ENCODE peak calls at places on chromosomes 4 and X, in ten cellular contexts. One of them, this sample, is unnamed.
A peak's percentile ranks its signal among the peaks of the same experiment; 100 is the strongest.

GRCh38 chr4:69088473-69088872 is 7.8 kb upstream of the UGT2B7 start:
- DNase-seq in CD4-positive, alpha-beta T cell: no peak
- DNase-seq in psoas muscle: no peak
- DNase-seq in brain microvascular endothelial cell: no peak
- DNase-seq in cardiac fibroblast: no peak
- DNase-seq in choroid plexus epithelial cell: no peak
- DNase-seq in lower lobe of right lung: no peak
- DNase-seq in epithelial cell of esophagus: no peak
- DNase-seq in heart left ventricle: no peak
- DNase-seq in fibroblast of villous mesenchyme: no peak
- DNase-seq in this sample: no peak

GRCh38 chr4:34422472-34422871 is 1821.8 kb downstream of the ARAP2 start:
- DNase-seq in CD4-positive, alpha-beta T cell: no peak
- DNase-seq in psoas muscle: no peak
- DNase-seq in brain microvascular endothelial cell: no peak
- DNase-seq in cardiac fibroblast: peak; percentile 33
- DNase-seq in choroid plexus epithelial cell: peak; percentile 66
- DNase-seq in lower lobe of right lung: no peak
- DNase-seq in epithelial cell of esophagus: peak; percentile 19
- DNase-seq in heart left ventricle: no peak
- DNase-seq in fibroblast of villous mesenchyme: peak; percentile 12
- DNase-seq in this sample: no peak

GRCh38 chrX:17527135-17527701 is 152.2 kb downstream of the NHS start:
- DNase-seq in CD4-positive, alpha-beta T cell: no peak
- DNase-seq in psoas muscle: no peak
- DNase-seq in brain microvascular endothelial cell: no peak
- DNase-seq in cardiac fibroblast: no peak
- DNase-seq in choroid plexus epithelial cell: no peak
- DNase-seq in lower lobe of right lung: peak; percentile 80
- DNase-seq in epithelial cell of esophagus: no peak
- DNase-seq in heart left ventricle: peak; percentile 59
- DNase-seq in fibroblast of villous mesenchyme: peak; percentile 8
- DNase-seq in this sample: no peak

GRCh38 chr4:173420324-173420752 is 21.4 kb upstream of the SCRG1 start:
- DNase-seq in CD4-positive, alpha-beta T cell: no peak
- DNase-seq in psoas muscle: no peak
- DNase-seq in brain microvascular endothelial cell: no peak
- DNase-seq in cardiac fibroblast: peak; percentile 62
- DNase-seq in choroid plexus epithelial cell: peak; percentile 43
- DNase-seq in lower lobe of right lung: no peak
- DNase-seq in epithelial cell of esophagus: peak; percentile 28
- DNase-seq in heart left ventricle: no peak
- DNase-seq in fibroblast of villous mesenchyme: peak; percentile 46
- DNase-seq in this sample: no peak

GRCh38 chr4:66275381-66276060 is 605.2 kb upstream of the EPHA5 start:
- DNase-seq in CD4-positive, alpha-beta T cell: no peak
- DNase-seq in psoas muscle: no peak
- DNase-seq in brain microvascular endothelial cell: no peak
- DNase-seq in cardiac fibroblast: no peak
- DNase-seq in choroid plexus epithelial cell: peak; percentile 11
- DNase-seq in lower lobe of right lung: no peak
- DNase-seq in epithelial cell of esophagus: no peak
- DNase-seq in heart left ventricle: no peak
- DNase-seq in fibroblast of villous mesenchyme: no peak
- DNase-seq in this sample: no peak

GRCh38 chr4:26372525-26373172 is 51.8 kb downstream of the RBPJ start:
- DNase-seq in CD4-positive, alpha-beta T cell: peak; percentile 9
- DNase-seq in psoas muscle: no peak
- DNase-seq in brain microvascular endothelial cell: peak; percentile 63
- DNase-seq in cardiac fibroblast: peak; percentile 78
- DNase-seq in choroid plexus epithelial cell: peak; percentile 92
- DNase-seq in lower lobe of right lung: no peak
- DNase-seq in epithelial cell of esophagus: peak; percentile 59
- DNase-seq in heart left ventricle: no peak
- DNase-seq in fibroblast of villous mesenchyme: peak; percentile 97
- DNase-seq in this sample: no peak

GRCh38 chr4:27000820-27001219 is 140.2 kb downstream of the STIM2 start:
- DNase-seq in CD4-positive, alpha-beta T cell: no peak
- DNase-seq in psoas muscle: no peak
- DNase-seq in brain microvascular endothelial cell: no peak
- DNase-seq in cardiac fibroblast: no peak
- DNase-seq in choroid plexus epithelial cell: no peak
- DNase-seq in lower lobe of right lung: no peak
- DNase-seq in epithelial cell of esophagus: peak; percentile 38
- DNase-seq in heart left ventricle: no peak
- DNase-seq in fibroblast of villous mesenchyme: no peak
- DNase-seq in this sample: no peak

GRCh38 chr4:10421344-10422055 is 35.7 kb downstream of the ZNF518B start:
- DNase-seq in CD4-positive, alpha-beta T cell: no peak
- DNase-seq in psoas muscle: no peak
- DNase-seq in brain microvascular endothelial cell: no peak
- DNase-seq in cardiac fibroblast: no peak
- DNase-seq in choroid plexus epithelial cell: no peak
- DNase-seq in lower lobe of right lung: no peak
- DNase-seq in epithelial cell of esophagus: no peak
- DNase-seq in heart left ventricle: no peak
- DNase-seq in fibroblast of villous mesenchyme: no peak
- DNase-seq in this sample: no peak

DNA sequence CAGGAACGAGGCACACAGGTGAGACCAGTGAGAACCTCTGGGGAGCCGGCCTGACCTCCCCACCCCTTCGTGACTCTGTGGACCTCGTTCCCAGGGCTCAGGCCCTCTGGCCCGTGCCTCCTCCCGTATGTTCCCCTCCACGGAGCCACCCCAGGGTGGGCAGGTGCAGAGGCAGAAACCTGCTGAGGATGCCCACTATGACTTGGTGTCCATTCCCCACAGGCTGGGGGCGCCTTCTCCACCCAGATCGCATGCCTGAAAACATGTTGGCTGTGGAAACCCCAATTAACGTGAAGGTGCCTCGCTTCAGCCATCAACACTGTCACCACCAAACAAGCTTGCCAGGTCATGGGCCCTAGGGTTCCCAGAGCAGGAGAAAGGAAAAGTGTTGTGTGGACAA is 27.0 kb downstream of the BLOC1S4 start:
- DNase-seq in CD4-positive, alpha-beta T cell: no peak
- DNase-seq in psoas muscle: no peak
- DNase-seq in brain microvascular endothelial cell: no peak
- DNase-seq in cardiac fibroblast: no peak
- DNase-seq in choroid plexus epithelial cell: no peak
- DNase-seq in lower lobe of right lung: no peak
- DNase-seq in epithelial cell of esophagus: no peak
- DNase-seq in heart left ventricle: no peak
- DNase-seq in fibroblast of villous mesenchyme: no peak
- DNase-seq in this sample: no peak
- TF ChIP-seq CTCF in CD4-positive, alpha-beta T cell: no peak
- TF ChIP-seq CTCF in psoas muscle: no peak
- TF ChIP-seq CTCF in brain microvascular endothelial cell: no peak
- TF ChIP-seq CTCF in cardiac fibroblast: no peak
- TF ChIP-seq CTCF in choroid plexus epithelial cell: no peak
- TF ChIP-seq CTCF in lower lobe of right lung: no peak
- TF ChIP-seq CTCF in epithelial cell of esophagus: no peak
- TF ChIP-seq CTCF in heart left ventricle: no peak
- TF ChIP-seq CTCF in fibroblast of villous mesenchyme: no peak
- TF ChIP-seq CTCF in this sample: no peak

GRCh38 chr4:139582044-139582443 is 26.0 kb upstream of the SETD7 start:
- DNase-seq in CD4-positive, alpha-beta T cell: no peak
- DNase-seq in psoas muscle: no peak
- DNase-seq in brain microvascular endothelial cell: no peak
- DNase-seq in cardiac fibroblast: peak; percentile 44
- DNase-seq in choroid plexus epithelial cell: peak; percentile 75
- DNase-seq in lower lobe of right lung: no peak
- DNase-seq in epithelial cell of esophagus: no peak
- DNase-seq in heart left ventricle: no peak
- DNase-seq in fibroblast of villous mesenchyme: no peak
- DNase-seq in this sample: no peak
- TF ChIP-seq CTCF in CD4-positive, alpha-beta T cell: no peak
- TF ChIP-seq CTCF in psoas muscle: no peak
- TF ChIP-seq CTCF in brain microvascular endothelial cell: peak; percentile 31
- TF ChIP-seq CTCF in cardiac fibroblast: peak; percentile 7
- TF ChIP-seq CTCF in choroid plexus epithelial cell: peak; percentile 42
- TF ChIP-seq CTCF in lower lobe of right lung: no peak
- TF ChIP-seq CTCF in epithelial cell of esophagus: no peak
- TF ChIP-seq CTCF in heart left ventricle: no peak
- TF ChIP-seq CTCF in fibroblast of villous mesenchyme: no peak
- TF ChIP-seq CTCF in this sample: no peak

GRCh38 chr4:119010909-119011606 is 122.4 kb downstream of the SYNPO2 start:
- DNase-seq in CD4-positive, alpha-beta T cell: no peak
- DNase-seq in psoas muscle: peak; percentile 87
- DNase-seq in brain microvascular endothelial cell: no peak
- DNase-seq in cardiac fibroblast: no peak
- DNase-seq in choroid plexus epithelial cell: peak; percentile 26
- DNase-seq in lower lobe of right lung: peak; percentile 49
- DNase-seq in epithelial cell of esophagus: no peak
- DNase-seq in heart left ventricle: no peak
- DNase-seq in fibroblast of villous mesenchyme: no peak
- DNase-seq in this sample: no peak
- TF ChIP-seq CTCF in CD4-positive, alpha-beta T cell: no peak
- TF ChIP-seq CTCF in psoas muscle: no peak
- TF ChIP-seq CTCF in brain microvascular endothelial cell: no peak
- TF ChIP-seq CTCF in cardiac fibroblast: no peak
- TF ChIP-seq CTCF in choroid plexus epithelial cell: no peak
- TF ChIP-seq CTCF in lower lobe of right lung: no peak
- TF ChIP-seq CTCF in epithelial cell of esophagus: no peak
- TF ChIP-seq CTCF in heart left ventricle: no peak
- TF ChIP-seq CTCF in fibroblast of villous mesenchyme: no peak
- TF ChIP-seq CTCF in this sample: no peak

DNA sequence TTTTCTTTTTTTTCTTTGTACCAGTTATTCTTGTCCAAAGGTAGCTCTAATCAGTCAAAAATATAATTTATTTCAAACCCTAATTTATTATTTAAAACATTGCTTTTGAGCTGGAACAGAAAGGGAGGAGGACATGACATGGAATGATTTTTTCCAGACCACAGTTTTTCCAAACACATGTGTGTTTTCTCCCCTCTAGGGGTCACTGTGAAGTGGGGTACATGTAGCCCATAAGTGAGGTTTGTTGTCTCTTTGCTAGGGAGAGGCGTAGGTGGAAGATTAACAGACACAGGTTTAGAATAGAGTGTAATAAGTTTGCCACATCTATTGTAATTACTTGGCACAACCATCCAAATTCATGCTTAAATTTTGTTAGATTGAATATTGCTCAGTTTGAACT is 83.0 kb downstream of the TNIP2 start:
- DNase-seq in CD4-positive, alpha-beta T cell: no peak
- DNase-seq in psoas muscle: no peak
- DNase-seq in brain microvascular endothelial cell: no peak
- DNase-seq in cardiac fibroblast: no peak
- DNase-seq in choroid plexus epithelial cell: peak; percentile 40
- DNase-seq in lower lobe of right lung: no peak
- DNase-seq in epithelial cell of esophagus: no peak
- DNase-seq in heart left ventricle: no peak
- DNase-seq in fibroblast of villous mesenchyme: peak; percentile 30
- DNase-seq in this sample: no peak
- TF ChIP-seq CTCF in CD4-positive, alpha-beta T cell: no peak
- TF ChIP-seq CTCF in psoas muscle: no peak
- TF ChIP-seq CTCF in brain microvascular endothelial cell: peak; percentile 63
- TF ChIP-seq CTCF in cardiac fibroblast: peak; percentile 45
- TF ChIP-seq CTCF in choroid plexus epithelial cell: peak; percentile 56
- TF ChIP-seq CTCF in lower lobe of right lung: no peak
- TF ChIP-seq CTCF in epithelial cell of esophagus: peak; percentile 34
- TF ChIP-seq CTCF in heart left ventricle: no peak
- TF ChIP-seq CTCF in fibroblast of villous mesenchyme: peak; percentile 37
- TF ChIP-seq CTCF in this sample: peak; percentile 23

GRCh38 chr4:87551361-87551760 is 22.2 kb upstream of the SPARCL1 start:
- DNase-seq in CD4-positive, alpha-beta T cell: no peak
- DNase-seq in psoas muscle: no peak
- DNase-seq in brain microvascular endothelial cell: no peak
- DNase-seq in cardiac fibroblast: no peak
- DNase-seq in choroid plexus epithelial cell: no peak
- DNase-seq in lower lobe of right lung: no peak
- DNase-seq in epithelial cell of esophagus: no peak
- DNase-seq in heart left ventricle: no peak
- DNase-seq in fibroblast of villous mesenchyme: no peak
- DNase-seq in this sample: no peak

GRCh38 chr4:87559090-87559837 is 30.1 kb upstream of the SPARCL1 start:
- DNase-seq in CD4-positive, alpha-beta T cell: peak; percentile 2
- DNase-seq in psoas muscle: no peak
- DNase-seq in brain microvascular endothelial cell: no peak
- DNase-seq in cardiac fibroblast: no peak
- DNase-seq in choroid plexus epithelial cell: no peak
- DNase-seq in lower lobe of right lung: no peak
- DNase-seq in epithelial cell of esophagus: no peak
- DNase-seq in heart left ventricle: no peak
- DNase-seq in fibroblast of villous mesenchyme: no peak
- DNase-seq in this sample: peak; percentile 4

GRCh38 chr4:87557348-87557747 is 28.2 kb upstream of the SPARCL1 start:
- DNase-seq in CD4-positive, alpha-beta T cell: no peak
- DNase-seq in psoas muscle: no peak
- DNase-seq in brain microvascular endothelial cell: no peak
- DNase-seq in cardiac fibroblast: no peak
- DNase-seq in choroid plexus epithelial cell: no peak
- DNase-seq in lower lobe of right lung: no peak
- DNase-seq in epithelial cell of esophagus: peak; percentile 74
- DNase-seq in heart left ventricle: no peak
- DNase-seq in fibroblast of villous mesenchyme: no peak
- DNase-seq in this sample: no peak

GRCh38 chr4:87553182-87553581 is 24.0 kb upstream of the SPARCL1 start:
- DNase-seq in CD4-positive, alpha-beta T cell: no peak
- DNase-seq in psoas muscle: no peak
- DNase-seq in brain microvascular endothelial cell: no peak
- DNase-seq in cardiac fibroblast: no peak
- DNase-seq in choroid plexus epithelial cell: no peak
- DNase-seq in lower lobe of right lung: no peak
- DNase-seq in epithelial cell of esophagus: no peak
- DNase-seq in heart left ventricle: no peak
- DNase-seq in fibroblast of villous mesenchyme: no peak
- DNase-seq in this sample: no peak

DNA sequence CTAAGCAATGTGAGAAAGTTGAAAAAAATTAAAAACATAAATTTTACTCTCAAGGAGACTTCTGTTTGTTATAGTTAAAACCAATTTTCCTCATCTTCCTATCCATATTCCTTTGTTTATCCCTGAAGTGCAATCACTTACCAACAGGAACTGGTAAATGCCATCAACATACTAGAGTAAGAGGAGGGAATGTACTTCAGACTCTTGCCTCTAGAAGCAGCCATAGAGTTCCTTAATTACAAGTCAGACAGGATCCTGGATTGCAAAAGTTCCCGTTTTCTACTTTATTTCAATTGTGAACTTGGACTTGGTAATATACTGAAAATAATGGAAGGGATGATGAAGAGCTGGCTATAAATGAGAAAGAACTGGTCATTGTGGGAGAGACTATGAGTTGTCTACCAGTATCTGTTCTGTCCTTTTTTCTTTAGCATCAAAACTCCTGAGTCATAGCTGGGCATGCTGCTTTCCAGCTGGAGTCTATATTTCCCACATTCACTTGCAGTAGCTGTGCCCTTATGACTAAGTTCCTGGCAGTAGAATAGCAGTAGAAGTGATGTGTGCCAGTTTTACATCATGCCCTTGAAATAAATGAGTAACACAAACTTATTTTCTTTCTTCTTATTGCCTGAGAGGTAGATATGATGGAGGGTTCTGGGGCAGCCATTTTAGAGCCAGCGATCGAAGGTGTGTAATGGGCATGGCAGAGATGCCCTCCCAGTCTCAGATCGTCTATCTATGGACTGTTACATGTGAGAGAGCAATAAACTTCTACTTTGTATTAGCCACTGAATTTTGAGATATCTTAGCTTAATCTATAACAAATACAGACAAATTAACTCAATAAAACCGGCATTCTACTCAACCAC is 26.8 kb upstream of the SPARCL1 start:
- DNase-seq in CD4-positive, alpha-beta T cell: no peak
- DNase-seq in psoas muscle: no peak
- DNase-seq in brain microvascular endothelial cell: peak; percentile 69
- DNase-seq in cardiac fibroblast: peak; percentile 88
- DNase-seq in choroid plexus epithelial cell: peak; percentile 48
- DNase-seq in lower lobe of right lung: no peak
- DNase-seq in epithelial cell of esophagus: peak; percentile 98
- DNase-seq in heart left ventricle: no peak
- DNase-seq in fibroblast of villous mesenchyme: peak; percentile 22
- DNase-seq in this sample: no peak
- TF ChIP-seq CTCF in CD4-positive, alpha-beta T cell: no peak
- TF ChIP-seq CTCF in psoas muscle: no peak
- TF ChIP-seq CTCF in brain microvascular endothelial cell: no peak
- TF ChIP-seq CTCF in cardiac fibroblast: peak; percentile 3
- TF ChIP-seq CTCF in choroid plexus epithelial cell: no peak
- TF ChIP-seq CTCF in lower lobe of right lung: no peak
- TF ChIP-seq CTCF in epithelial cell of esophagus: peak; percentile 13
- TF ChIP-seq CTCF in heart left ventricle: no peak
- TF ChIP-seq CTCF in fibroblast of villous mesenchyme: no peak
- TF ChIP-seq CTCF in this sample: no peak